ENCODE peak calls at places on chromosomes 11 and 22, in nine cellular contexts. K is HCT116; H is colonic mucosa; W is CD8-positive, alpha-beta T cell; D is CD8-positive, alpha-beta memory T cell; A is mesenchymal stem cell; L is CD4-positive, CD25-positive, alpha-beta regulatory T cell; N is A549; M is mammary epithelial cell. E is an unnamed sample.

GRCh38 chr11:134071306-134071705 is 2.4 kb downstream of the JAM3 start:
- DNase-seq in K (no peak), H (no peak), W (no peak), D (no peak), A (no peak), L (no peak), N (no peak), M (no peak), E (no peak)

GRCh38 chr11:20056109-20057054 is 103.9 kb downstream of the DBX1 start:
- DNase-seq in K (no peak), H (no peak), W (no peak), D (no peak), A (no peak), L (no peak), N (no peak), M (peak; percentile 88), E (no peak)

GRCh38 chr22:46581580-46582244 is 38.5 kb upstream of the GRAMD4 start:
- DNase-seq in K (no peak), H (peak; percentile 79), W (no peak), D (no peak), A (no peak), L (no peak), N (no peak), M (no peak), E (peak; percentile 50)

GRCh38 chr11:118622376-118623290 is 15.2 kb downstream of the PHLDB1 start:
- DNase-seq in K (peak; percentile 68), H (no peak), W (no peak), D (no peak), A (peak; percentile 88), L (no peak), N (peak; percentile 74), M (peak; percentile 95), E (peak; percentile 52)

GRCh38 chr11:46248270-46249102 is 29.0 kb upstream of the CREB3L1 start:
- DNase-seq in K (peak; percentile 71), H (no peak), W (no peak), D (no peak), A (peak; percentile 96), L (no peak), N (peak; percentile 73), M (peak; percentile 91), E (no peak)

GRCh38 chr11:1230121-1230455 is 7.2 kb downstream of the MUC5B start:
- DNase-seq in K (no peak), H (no peak), W (no peak), D (no peak), A (no peak), L (no peak), N (no peak), M (no peak), E (no peak)

GRCh38 chr11:12556788-12557384 is 117.3 kb upstream of the TEAD1 start:
- DNase-seq in K (peak; percentile 12), H (peak; percentile 36), W (no peak), D (no peak), A (peak; percentile 87), L (no peak), N (peak; percentile 80), M (no peak), E (no peak)

GRCh38 chr11:2140411-2141400 is 1.5 kb upstream of the IGF2 start:
- DNase-seq in K (no peak), H (no peak), W (no peak), D (no peak), A (peak; percentile 22), L (no peak), N (no peak), M (peak; percentile 13), E (no peak)

GRCh38 chr22:19638282-19639015 is 75.9 kb upstream of the SEPTIN5 start:
- DNase-seq in K (no peak), H (no peak), W (no peak), D (no peak), A (no peak), L (no peak), N (no peak), M (no peak), E (no peak)

GRCh38 chr22:35352214-35353111 is 28.4 kb upstream of the HMOX1 start:
- DNase-seq in K (no peak), H (peak; percentile 47), W (peak; percentile 26), D (no peak), A (no peak), L (peak; percentile 79), N (peak; percentile 50), M (no peak), E (peak; percentile 86)

GRCh38 chr22:28034760-28035401 is 115.8 kb upstream of the PITPNB start:
- DNase-seq in K (no peak), H (peak; percentile 39), W (no peak), D (no peak), A (peak; percentile 53), L (no peak), N (no peak), M (no peak), E (no peak)

GRCh38 chr22:32267011-32267410 is 11.9 kb upstream of the SLC5A4 start:
- DNase-seq in K (no peak), H (no peak), W (no peak), D (no peak), A (no peak), L (no peak), N (no peak), M (no peak), E (no peak)

GRCh38 chr11:47378011-47378835 is at the start of gene SPI1:
- DNase-seq in K (no peak), H (peak; percentile 49), W (no peak), D (no peak), A (no peak), L (peak; percentile 26), N (no peak), M (no peak), E (peak; percentile 50)

GRCh38 chr11:58905716-58906547 is 33.4 kb upstream of the GLYATL1 start:
- DNase-seq in K (no peak), H (peak; percentile 84), W (no peak), D (no peak), A (peak; percentile 94), L (no peak), N (peak; percentile 75), M (peak; percentile 93), E (peak; percentile 64)

GRCh38 chr11:75182652-75183051 is 31.7 kb downstream of the SLCO2B1 start:
- DNase-seq in K (no peak), H (no peak), W (no peak), D (no peak), A (no peak), L (no peak), N (no peak), M (no peak), E (no peak)

GRCh38 chr22:23530766-23531282 is 49.3 kb downstream of the IGLL1 start:
- DNase-seq in K (no peak), H (no peak), W (no peak), D (no peak), A (no peak), L (no peak), N (no peak), M (no peak), E (no peak)
- H3K4me1 ChIP-seq in K (peaks cover 2% of the 10 kb centered on the region), H (no peaks in the 10 kb centered on the region), W (no peaks in the 10 kb centered on the region), D (no peaks in the 10 kb centered on the region), A (peaks cover 2% of the 10 kb centered on the region), L (no peaks in the 10 kb centered on the region), N (peaks cover 25% of the 10 kb centered on the region), M (no peaks in the 10 kb centered on the region), E (no peaks in the 10 kb centered on the region)

GRCh38 chr22:29625090-29625825 is 21.8 kb downstream of the NF2 start:
- DNase-seq in K (no peak), H (peak; percentile 44), W (no peak), D (no peak), A (peak; percentile 80), L (peak; percentile 64), N (peak; percentile 69), M (peak; percentile 69), E (peak; percentile 79)

GRCh38 chr22:29628982-29629381 is 25.5 kb downstream of the NF2 start:
- DNase-seq in K (no peak), H (no peak), W (no peak), D (no peak), A (no peak), L (no peak), N (no peak), M (no peak), E (no peak)

GRCh38 chr22:29629382-29630179 is 26.1 kb downstream of the NF2 start:
- DNase-seq in K (no peak), H (no peak), W (no peak), D (no peak), A (no peak), L (no peak), N (no peak), M (no peak), E (no peak)

GRCh38 chr22:29626497-29627195 is 23.2 kb downstream of the NF2 start:
- DNase-seq in K (no peak), H (no peak), W (no peak), D (no peak), A (peak; percentile 64), L (no peak), N (no peak), M (peak; percentile 81), E (no peak)

GRCh38 chr22:29627196-29627535 is 23.7 kb downstream of the NF2 start:
- DNase-seq in K (no peak), H (no peak), W (no peak), D (no peak), A (no peak), L (no peak), N (no peak), M (no peak), E (no peak)
- H3K4me1 ChIP-seq in K (peaks cover 41% of the 10 kb centered on the region), H (peaks cover 9% of the 10 kb centered on the region), W (peaks cover 20% of the 10 kb centered on the region), D (peaks cover 25% of the 10 kb centered on the region), A (peaks cover 28% of the 10 kb centered on the region), L (peaks cover 21% of the 10 kb centered on the region), N (peaks cover 62% of the 10 kb centered on the region), M (peaks cover 61% of the 10 kb centered on the region), E (no peaks in the 10 kb centered on the region)

GRCh38 chr11:93522448-93522847 is 20.7 kb downstream of the SMCO4 start:
- DNase-seq in K (no peak), H (no peak), W (no peak), D (no peak), A (no peak), L (no peak), N (no peak), M (no peak), E (no peak)

GRCh38 chr11:93524868-93525267 is 18.3 kb downstream of the SMCO4 start:
- DNase-seq in K (no peak), H (no peak), W (no peak), D (no peak), A (no peak), L (no peak), N (no peak), M (no peak), E (no peak)

GRCh38 chr11:93525601-93526000 is 17.6 kb downstream of the SMCO4 start:
- DNase-seq in K (no peak), H (no peak), W (no peak), D (no peak), A (peak; percentile 51), L (peak; percentile 39), N (no peak), M (no peak), E (no peak)

GRCh38 chr11:93526058-93526633 is 17.0 kb downstream of the SMCO4 start:
- DNase-seq in K (no peak), H (no peak), W (no peak), D (no peak), A (no peak), L (no peak), N (no peak), M (no peak), E (no peak)

GRCh38 chr11:93524173-93524536 is 19.0 kb downstream of the SMCO4 start:
- DNase-seq in K (no peak), H (no peak), W (no peak), D (no peak), A (peak; percentile 17), L (no peak), N (no peak), M (no peak), E (no peak)
- H3K4me1 ChIP-seq in K (no peaks in the 10 kb centered on the region), H (peaks cover 4% of the 10 kb centered on the region), W (no peaks in the 10 kb centered on the region), D (no peaks in the 10 kb centered on the region), A (peaks cover 14% of the 10 kb centered on the region), L (no peaks in the 10 kb centered on the region), N (no peaks in the 10 kb centered on the region), M (no peaks in the 10 kb centered on the region), E (peaks cover 11% of the 10 kb centered on the region)

GRCh38 chr22:38262051-38262795 is 10.6 kb downstream of the TMEM184B start:
- DNase-seq in K (no peak), H (peak; percentile 74), W (no peak), D (peak; percentile 60), A (no peak), L (peak; percentile 53), N (no peak), M (peak; percentile 81), E (peak; percentile 54)
- H3K4me1 ChIP-seq in K (peaks cover 6% of the 10 kb centered on the region), H (peaks cover 3% of the 10 kb centered on the region), W (peaks cover 20% of the 10 kb centered on the region), D (peaks cover 17% of the 10 kb centered on the region), A (peaks cover 20% of the 10 kb centered on the region), L (peaks cover 9% of the 10 kb centered on the region), N (peaks cover 6% of the 10 kb centered on the region), M (peaks cover 15% of the 10 kb centered on the region), E (no peaks in the 10 kb centered on the region)

E was measured in Peyer's patch.